ENCODE peak calls at places on chromosomes 7 and 10, in four cellular contexts. One of them, this sample, is unnamed.

GRCh38 chr7:64223366-64223765 is 4.9 kb upstream of the ZNF679 start:
- DNase-seq in WTC11: no peak
- DNase-seq in HepG2: no peak
- DNase-seq in HEK293T: no peak
- DNase-seq in this sample: no peak

GRCh38 chr7:158910254-158911053 is 54.1 kb downstream of the DYNC2I1 start:
- DNase-seq in WTC11: peak; percentile 24
- DNase-seq in HepG2: no peak
- DNase-seq in HEK293T: no peak
- DNase-seq in this sample: peak; percentile 47

GRCh38 chr10:15879663-15880062 is 19.4 kb upstream of the MINDY3 start:
- DNase-seq in WTC11: no peak
- DNase-seq in HepG2: no peak
- DNase-seq in HEK293T: peak; percentile 17
- DNase-seq in this sample: no peak

GRCh38 chr7:143889068-143889467 is 12.9 kb downstream of the TCAF1 start:
- DNase-seq in WTC11: no peak
- DNase-seq in HepG2: no peak
- DNase-seq in HEK293T: no peak
- DNase-seq in this sample: no peak

GRCh38 chr10:121886997-121887622 is 40.7 kb downstream of the ATE1 start:
- DNase-seq in WTC11: peak; percentile 74
- DNase-seq in HepG2: peak; percentile 61
- DNase-seq in HEK293T: peak; percentile 83
- DNase-seq in this sample: peak; percentile 65

GRCh38 chr10:50641636-50642035 is 17.9 kb upstream of the SGMS1 start:
- DNase-seq in WTC11: no peak
- DNase-seq in HepG2: no peak
- DNase-seq in HEK293T: no peak
- DNase-seq in this sample: no peak

GRCh38 chr10:6423004-6423403 is 157.1 kb downstream of the PRKCQ start:
- DNase-seq in WTC11: no peak
- DNase-seq in HepG2: no peak
- DNase-seq in HEK293T: no peak
- DNase-seq in this sample: no peak

GRCh38 chr10:77869626-77870420 is 56.7 kb downstream of the DLG5 start:
- DNase-seq in WTC11: no peak
- DNase-seq in HepG2: no peak
- DNase-seq in HEK293T: no peak
- DNase-seq in this sample: no peak

GRCh38 chr7:119320316-119320715 is 952.7 kb upstream of the KCND2 start:
- DNase-seq in WTC11: no peak
- DNase-seq in HepG2: no peak
- DNase-seq in HEK293T: no peak
- DNase-seq in this sample: no peak

GRCh38 chr10:68516766-68517165 is 10.6 kb downstream of the SLC25A16 start:
- DNase-seq in WTC11: no peak
- DNase-seq in HepG2: no peak
- DNase-seq in HEK293T: no peak
- DNase-seq in this sample: no peak

GRCh38 chr7:24700446-24701044 is 56.7 kb downstream of the GSDME start:
- DNase-seq in WTC11: no peak
- DNase-seq in HepG2: no peak
- DNase-seq in HEK293T: no peak
- DNase-seq in this sample: no peak

GRCh38 chr10:6211341-6212265 is 8.9 kb downstream of the PFKFB3 start:
- DNase-seq in WTC11: no peak
- DNase-seq in HepG2: no peak
- DNase-seq in HEK293T: no peak
- DNase-seq in this sample: no peak

GRCh38 chr10:99365311-99365710 is 36.2 kb downstream of the CNNM1 start:
- DNase-seq in WTC11: no peak
- DNase-seq in HepG2: no peak
- DNase-seq in HEK293T: no peak
- DNase-seq in this sample: no peak

GRCh38 chr10:47458466-47459154 is 25.3 kb downstream of the ANXA8 start:
- DNase-seq in WTC11: no peak
- DNase-seq in HepG2: no peak
- DNase-seq in HEK293T: no peak
- DNase-seq in this sample: peak; percentile 2

GRCh38 chr7:117582219-117582704 is 102.4 kb downstream of the CFTR start:
- DNase-seq in WTC11: peak; percentile 14
- DNase-seq in HepG2: no peak
- DNase-seq in HEK293T: peak; percentile 8
- DNase-seq in this sample: no peak

GRCh38 chr7:55078465-55079372 is 59.9 kb downstream of the EGFR start:
- DNase-seq in WTC11: peak; percentile 58
- DNase-seq in HepG2: peak; percentile 77
- DNase-seq in HEK293T: no peak
- DNase-seq in this sample: peak; percentile 18

GRCh38 chr7:24701232-24701898 is 55.9 kb downstream of the GSDME start:
- DNase-seq in WTC11: no peak
- DNase-seq in HepG2: no peak
- DNase-seq in HEK293T: no peak
- DNase-seq in this sample: no peak

GRCh38 chr10:115956225-115957009 is 316.6 kb downstream of the GFRA1 start:
- DNase-seq in WTC11: no peak
- DNase-seq in HepG2: no peak
- DNase-seq in HEK293T: no peak
- DNase-seq in this sample: no peak

GRCh38 chr10:137031-137430 is 1.8 kb downstream of the ZMYND11 start:
- DNase-seq in WTC11: peak; percentile 38
- DNase-seq in HepG2: peak; percentile 67
- DNase-seq in HEK293T: peak; percentile 51
- DNase-seq in this sample: peak; percentile 35

GRCh38 chr7:101728888-101729883 is 88.2 kb upstream of the CUX1 start:
- DNase-seq in WTC11: no peak
- DNase-seq in HepG2: peak; percentile 80
- DNase-seq in HEK293T: no peak
- DNase-seq in this sample: peak; percentile 91

GRCh38 chr10:106935978-106936451 is 228.5 kb downstream of the SORCS1 start:
- DNase-seq in WTC11: no peak
- DNase-seq in HepG2: no peak
- DNase-seq in HEK293T: no peak
- DNase-seq in this sample: no peak

GRCh38 chr7:141294122-141294829 is 220.4 kb downstream of the TMEM178B start:
- DNase-seq in WTC11: no peak
- DNase-seq in HepG2: no peak
- DNase-seq in HEK293T: no peak
- DNase-seq in this sample: no peak

GRCh38 chr7:140262242-140262903 is 85.6 kb upstream of the KDM7A start:
- DNase-seq in WTC11: no peak
- DNase-seq in HepG2: no peak
- DNase-seq in HEK293T: no peak
- DNase-seq in this sample: no peak

GRCh38 chr10:49387029-49387428 is 8.9 kb downstream of the DRGX start:
- DNase-seq in WTC11: no peak
- DNase-seq in HepG2: no peak
- DNase-seq in HEK293T: no peak
- DNase-seq in this sample: no peak

GRCh38 chr7:129652914-129653313 is 41.4 kb downstream of the NRF1 start:
- DNase-seq in WTC11: no peak
- DNase-seq in HepG2: no peak
- DNase-seq in HEK293T: no peak
- DNase-seq in this sample: no peak

GRCh38 chr10:22434521-22434920 is 89.2 kb downstream of the SPAG6 start:
- DNase-seq in WTC11: no peak
- DNase-seq in HepG2: no peak
- DNase-seq in HEK293T: no peak
- DNase-seq in this sample: no peak

GRCh38 chr10:4384254-4384653 is 441.8 kb upstream of the AKR1E2 start:
- DNase-seq in WTC11: no peak
- DNase-seq in HepG2: no peak
- DNase-seq in HEK293T: no peak
- DNase-seq in this sample: no peak

GRCh38 chr7:2013381-2014311 is 219.1 kb downstream of the MAD1L1 start:
- DNase-seq in WTC11: peak; percentile 5
- DNase-seq in HepG2: no peak
- DNase-seq in HEK293T: no peak
- DNase-seq in this sample: no peak

GRCh38 chr7:80630611-80631010 is 7.8 kb upstream of the CD36 start:
- DNase-seq in WTC11: no peak
- DNase-seq in HepG2: peak; percentile 26
- DNase-seq in HEK293T: peak; percentile 10
- DNase-seq in this sample: no peak

GRCh38 chr7:128215739-128216138 is 25.3 kb upstream of the LEP start:
- DNase-seq in WTC11: no peak
- DNase-seq in HepG2: no peak
- DNase-seq in HEK293T: no peak
- DNase-seq in this sample: no peak

GRCh38 chr7:117963278-117964184 is 90.3 kb upstream of the CTTNBP2 start:
- DNase-seq in WTC11: no peak
- DNase-seq in HepG2: no peak
- DNase-seq in HEK293T: no peak
- DNase-seq in this sample: no peak

GRCh38 chr10:7408494-7409044 is 2.3 kb downstream of the SFMBT2 start:
- DNase-seq in WTC11: peak; percentile 59
- DNase-seq in HepG2: no peak
- DNase-seq in HEK293T: peak; percentile 60
- DNase-seq in this sample: peak; percentile 76

DNA sequence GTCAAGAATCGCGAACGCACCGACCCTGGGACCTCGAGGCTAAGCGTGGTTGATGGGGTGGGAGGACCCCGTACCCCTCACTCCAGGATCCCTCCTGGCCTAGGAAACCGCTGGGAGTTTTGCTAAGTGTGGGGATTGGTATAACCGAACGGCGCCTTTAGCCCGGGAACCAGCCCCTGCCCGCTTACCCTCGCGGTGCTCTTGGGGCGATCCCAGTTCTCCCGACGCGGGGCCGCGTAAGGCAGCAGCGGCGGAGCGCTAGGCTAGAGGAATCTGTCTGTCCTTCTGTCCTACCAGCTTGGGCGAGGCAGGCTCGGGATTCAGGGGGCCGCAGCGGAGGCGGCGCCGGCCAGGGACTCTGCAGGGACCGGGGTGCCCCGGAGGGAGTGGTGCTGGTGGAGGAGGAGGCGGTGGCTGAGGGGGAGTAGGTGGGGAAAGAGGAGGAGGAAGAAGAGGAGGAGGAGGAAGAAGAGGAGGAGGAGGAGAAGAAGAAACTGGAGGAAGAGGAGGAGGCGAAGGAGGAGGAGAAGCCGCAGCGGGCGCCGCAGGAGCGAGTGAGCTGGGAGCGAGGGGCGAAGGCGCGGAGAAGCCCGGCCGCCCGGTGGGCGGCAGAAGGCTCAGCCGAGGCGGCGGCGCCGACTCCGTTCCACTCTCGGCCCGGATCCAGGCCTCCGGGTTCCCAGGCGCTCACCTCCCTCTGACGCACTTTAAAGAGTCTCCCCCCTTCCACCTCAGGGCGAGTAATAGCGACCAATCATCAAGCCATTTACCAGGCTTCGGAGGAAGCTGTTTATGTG is 439 bp upstream of the EMX2 start:
- DNase-seq in WTC11: peak; percentile 86
- DNase-seq in HepG2: no peak
- DNase-seq in HEK293T: peak; percentile 92
- DNase-seq in this sample: peak; percentile 37
- TF ChIP-seq ELF4 in WTC11: no peak
- TF ChIP-seq ELF4 in HepG2: no peak
- TF ChIP-seq ELF4 in HEK293T: no peak
- TF ChIP-seq ELF4 in this sample: no peak

GRCh38 chr10:61837748-61838055 is 63.8 kb upstream of the ARID5B start:
- DNase-seq in WTC11: no peak
- DNase-seq in HepG2: peak; percentile 63
- DNase-seq in HEK293T: no peak
- DNase-seq in this sample: no peak
- TF ChIP-seq ELF4 in WTC11: no peak
- TF ChIP-seq ELF4 in HepG2: no peak
- TF ChIP-seq ELF4 in HEK293T: no peak
- TF ChIP-seq ELF4 in this sample: no peak

GRCh38 chr10:44938938-44939337 is 20.7 kb upstream of the RASSF4 start:
- DNase-seq in WTC11: no peak
- DNase-seq in HepG2: no peak
- DNase-seq in HEK293T: no peak
- DNase-seq in this sample: no peak
- TF ChIP-seq ELF4 in WTC11: no peak
- TF ChIP-seq ELF4 in HepG2: no peak
- TF ChIP-seq ELF4 in HEK293T: no peak
- TF ChIP-seq ELF4 in this sample: no peak

DNA sequence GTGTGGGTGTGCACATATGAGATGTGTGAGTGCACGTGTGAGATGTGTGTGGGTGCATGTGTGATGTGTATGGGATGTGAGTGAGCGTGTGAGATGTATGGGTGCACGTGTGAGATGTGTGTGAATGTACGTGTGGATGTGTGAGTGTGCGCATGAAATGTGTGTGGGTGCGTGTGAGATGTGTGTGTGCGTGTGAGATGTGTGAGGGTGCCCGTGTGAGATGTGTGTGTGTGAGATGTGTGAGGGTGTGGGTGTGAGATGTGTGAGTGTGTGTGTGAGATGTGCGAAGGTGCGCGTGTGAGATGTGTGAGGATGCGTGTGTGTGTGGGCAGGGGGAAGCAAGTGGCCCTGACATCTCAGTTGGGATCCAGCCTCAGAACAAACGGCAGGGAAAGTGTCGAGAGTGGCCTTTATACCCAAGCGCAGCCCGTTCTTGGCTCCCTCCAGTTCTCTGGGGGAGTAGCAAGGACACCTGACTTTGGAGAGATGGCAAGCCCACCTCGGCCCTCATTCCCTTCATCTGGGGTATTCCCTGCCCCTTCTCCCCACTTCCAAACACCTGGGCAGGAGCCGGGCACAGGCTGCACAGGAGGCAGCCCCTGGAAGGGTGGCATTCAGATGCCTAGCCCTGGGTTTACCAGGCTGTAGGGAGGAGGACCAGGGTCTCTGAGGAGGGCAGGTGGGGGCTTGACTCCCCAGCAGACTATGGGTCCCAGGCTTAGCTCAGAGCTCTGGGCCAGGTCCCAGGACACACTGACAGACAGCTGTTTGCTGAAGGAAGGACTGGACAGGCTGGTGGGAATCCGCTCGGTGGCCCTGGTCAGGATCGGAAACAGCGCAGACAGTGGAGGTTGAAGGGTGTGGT is 31.6 kb downstream of the PPIF start:
- DNase-seq in WTC11: no peak
- DNase-seq in HepG2: no peak
- DNase-seq in HEK293T: no peak
- DNase-seq in this sample: no peak
- TF ChIP-seq ELF4 in WTC11: no peak
- TF ChIP-seq ELF4 in HepG2: no peak
- TF ChIP-seq ELF4 in HEK293T: no peak
- TF ChIP-seq ELF4 in this sample: no peak

DNA sequence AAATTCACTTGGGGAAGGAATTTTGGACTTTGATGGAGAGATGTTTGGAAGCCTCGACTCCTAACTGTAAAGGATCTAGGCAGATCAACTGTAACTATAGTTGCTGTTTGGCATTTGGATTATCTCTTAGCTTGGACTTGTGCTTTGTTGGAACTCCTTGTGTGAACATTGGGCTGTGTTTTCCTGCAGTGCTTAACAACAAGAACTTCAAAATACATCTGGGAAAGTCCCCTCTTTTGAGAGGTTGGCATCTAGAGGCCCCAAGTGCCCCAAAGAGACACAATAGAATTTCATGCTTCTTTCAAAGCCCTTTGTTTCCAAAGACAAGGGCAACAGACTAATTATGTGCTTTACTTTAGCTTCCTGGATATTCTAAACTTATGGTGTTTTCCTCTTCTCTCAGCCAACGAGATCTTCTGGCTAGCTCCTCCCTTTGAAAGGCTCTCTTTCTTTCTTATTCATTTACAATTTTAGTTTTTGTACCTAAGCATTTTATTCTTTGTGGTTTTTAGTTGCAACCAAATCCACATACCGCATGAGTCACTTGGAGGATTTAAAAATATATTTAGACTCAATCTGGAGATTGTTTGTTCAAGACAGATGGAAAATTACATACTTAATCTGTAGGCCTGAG is 11.6 kb downstream of the ABCA13 start:
- DNase-seq in WTC11: no peak
- DNase-seq in HepG2: no peak
- DNase-seq in HEK293T: no peak
- DNase-seq in this sample: no peak
- TF ChIP-seq ELF4 in WTC11: no peak
- TF ChIP-seq ELF4 in HepG2: no peak
- TF ChIP-seq ELF4 in HEK293T: no peak
- TF ChIP-seq ELF4 in this sample: no peak